ENCODE peak calls at places on chromosome 13, in six cellular contexts. N is tibial artery, J is foreskin fibroblast, W is AG09309, T is choroid plexus epithelial cell, A is GM12864. Q is an unnamed sample.
A peak's percentile ranks its signal among the peaks of the same experiment; 100 is the strongest.

GRCh38 chr13:98307392-98307743 is 130.3 kb upstream of the RNF113B start:
- DNase-seq in W (no peak), N (no peak), A (no peak), T (peak; percentile 23), J (no peak), Q (no peak)

GRCh38 chr13:25046985-25047660 is 48.8 kb upstream of the PABPC3 start:
- DNase-seq in W (no peak), J (peak; percentile 21), A (no peak), N (no peak), T (peak; percentile 21), Q (peak; percentile 5)

GRCh38 chr13:73109288-73109899 is 50.6 kb downstream of the KLF5 start:
- DNase-seq in N (no peak), W (no peak), T (no peak), A (no peak), J (no peak), Q (no peak)

GRCh38 chr13:108728370-108728769 is 99.0 kb downstream of the MYO16 start:
- DNase-seq in J (no peak), W (no peak), T (no peak), A (no peak), N (no peak), Q (no peak)

GRCh38 chr13:39108746-39109145 is 70.5 kb downstream of the NHLRC3 start:
- DNase-seq in J (no peak), T (no peak), W (no peak), A (no peak), N (no peak), Q (no peak)

GRCh38 chr13:45269204-45269603 is 68.4 kb upstream of the KCTD4 start:
- DNase-seq in N (no peak), W (no peak), J (no peak), T (peak; percentile 20), A (no peak), Q (no peak)

GRCh38 chr13:27679896-27680295 is 58.2 kb downstream of the POLR1D start:
- DNase-seq in J (no peak), N (no peak), T (no peak), A (no peak), W (no peak), Q (no peak)

GRCh38 chr13:34561033-34561432 is 381.0 kb upstream of the NBEA start:
- DNase-seq in A (no peak), N (no peak), J (no peak), W (no peak), T (no peak), Q (no peak)

GRCh38 chr13:30915691-30916541 is 9.8 kb downstream of the MEDAG start:
- DNase-seq in W (no peak), J (peak; percentile 26), T (no peak), N (no peak), A (no peak), Q (no peak)

GRCh38 chr13:77571956-77572355 is 36.5 kb downstream of the SCEL start:
- DNase-seq in A (no peak), N (no peak), W (no peak), J (no peak), T (no peak), Q (no peak)

GRCh38 chr13:101554420-101555125 is 102.1 kb downstream of the ITGBL1 start:
- DNase-seq in N (no peak), A (no peak), J (peak; percentile 23), W (no peak), T (no peak), Q (peak; percentile 18)

GRCh38 chr13:30406779-30407416 is 15.4 kb upstream of the UBE2L5 start:
- DNase-seq in W (no peak), A (no peak), N (no peak), T (no peak), J (no peak), Q (no peak)

GRCh38 chr13:98681017-98681416 is 71.5 kb downstream of the SLC15A1 start:
- DNase-seq in W (no peak), A (no peak), T (peak; percentile 50), N (no peak), J (no peak), Q (no peak)

GRCh38 chr13:31591834-31592233 is 147.5 kb upstream of the RXFP2 start:
- DNase-seq in T (no peak), W (no peak), A (no peak), J (no peak), N (no peak), Q (no peak)

GRCh38 chr13:75963318-75963717 is 327.2 kb downstream of the LMO7 start:
- DNase-seq in J (no peak), A (no peak), W (no peak), T (no peak), N (no peak), Q (no peak)

GRCh38 chr13:114017966-114018365 is 44.1 kb upstream of the C13orf46 start:
- DNase-seq in J (no peak), W (no peak), T (no peak), A (no peak), N (no peak), Q (no peak)

GRCh38 chr13:100552755-100553154 is 35.8 kb downstream of the GGACT start:
- DNase-seq in A (no peak), J (no peak), W (no peak), T (no peak), N (peak; percentile 61), Q (no peak)

GRCh38 chr13:60583911-60584753 is 187.1 kb downstream of the TDRD3 start:
- DNase-seq in A (no peak), N (no peak), W (peak; percentile 73), T (peak; percentile 93), J (peak; percentile 33), Q (peak; percentile 73)

GRCh38 chr13:114126789-114127472 is 5.5 kb downstream of the RASA3 start:
- DNase-seq in W (no peak), N (no peak), A (no peak), J (no peak), T (no peak), Q (no peak)

GRCh38 chr13:40187836-40188591 is 478.4 kb downstream of the FOXO1 start:
- DNase-seq in T (peak; percentile 67), J (no peak), N (no peak), A (no peak), W (no peak), Q (peak; percentile 27)

DNA sequence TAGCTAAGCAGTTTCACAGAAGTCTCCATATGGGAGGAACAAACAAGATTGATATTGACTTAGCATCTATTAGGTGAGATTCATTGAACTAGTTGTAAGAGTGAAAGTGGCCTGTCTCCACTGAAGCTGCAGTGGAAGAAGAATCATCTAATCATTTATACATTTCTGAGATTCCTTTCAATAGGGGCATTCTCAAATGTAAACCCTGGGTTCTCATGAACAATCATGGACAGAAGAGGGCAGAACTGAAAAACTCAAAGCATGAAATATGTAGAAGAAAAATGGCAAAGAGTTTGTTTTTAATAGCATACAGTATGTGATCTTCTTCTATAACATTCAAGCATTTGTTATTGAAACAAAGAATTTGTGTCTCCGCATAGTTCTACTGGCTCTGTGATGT is 17.6 kb upstream of the POSTN start:
- DNase-seq in N (no peak), J (no peak), A (no peak), W (no peak), T (peak; percentile 62), Q (no peak)
- TF ChIP-seq CTCF in N (no peak), J (no peak), A (no peak), W (no peak), T (peak; percentile 30), Q (no peak)

GRCh38 chr13:111175948-111176347 is 60.8 kb downstream of the ARHGEF7 start:
- DNase-seq in N (no peak), T (no peak), W (no peak), A (no peak), J (no peak), Q (no peak)
- TF ChIP-seq CTCF in N (no peak), T (peak; percentile 5), W (no peak), A (no peak), J (no peak), Q (no peak)

GRCh38 chr13:90365130-90365529 is 982.4 kb upstream of the MIR17HG start:
- DNase-seq in W (no peak), T (peak; percentile 69), J (no peak), A (no peak), N (no peak), Q (peak; percentile 13)
- TF ChIP-seq CTCF in W (peak; percentile 14), T (peak; percentile 58), J (peak; percentile 6), A (no peak), N (no peak), Q (peak; percentile 18)

DNA sequence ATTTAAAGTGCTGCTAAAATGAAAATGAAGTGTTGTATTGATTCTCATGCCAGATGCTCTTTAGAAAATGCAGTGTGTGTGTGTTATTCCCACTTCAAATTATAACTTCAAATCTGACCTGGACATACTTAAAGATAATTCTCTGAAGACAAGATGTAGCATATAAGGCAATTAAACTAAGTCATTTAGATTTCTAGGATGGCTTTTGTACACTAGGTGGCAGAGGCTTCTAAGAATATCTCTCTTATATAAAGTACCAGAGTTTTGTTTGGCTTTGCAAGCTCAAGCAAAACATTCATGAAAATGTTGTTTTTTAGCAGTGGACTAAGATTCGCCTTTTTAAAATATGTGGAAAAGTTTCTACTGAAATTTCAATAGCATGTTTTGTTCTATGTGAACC is 407.2 kb downstream of the GPC5 start:
- DNase-seq in T (peak; percentile 35), J (no peak), W (no peak), A (no peak), N (no peak), Q (no peak)
- TF ChIP-seq CTCF in T (peak; percentile 35), J (no peak), W (no peak), A (no peak), N (no peak), Q (no peak)

DNA sequence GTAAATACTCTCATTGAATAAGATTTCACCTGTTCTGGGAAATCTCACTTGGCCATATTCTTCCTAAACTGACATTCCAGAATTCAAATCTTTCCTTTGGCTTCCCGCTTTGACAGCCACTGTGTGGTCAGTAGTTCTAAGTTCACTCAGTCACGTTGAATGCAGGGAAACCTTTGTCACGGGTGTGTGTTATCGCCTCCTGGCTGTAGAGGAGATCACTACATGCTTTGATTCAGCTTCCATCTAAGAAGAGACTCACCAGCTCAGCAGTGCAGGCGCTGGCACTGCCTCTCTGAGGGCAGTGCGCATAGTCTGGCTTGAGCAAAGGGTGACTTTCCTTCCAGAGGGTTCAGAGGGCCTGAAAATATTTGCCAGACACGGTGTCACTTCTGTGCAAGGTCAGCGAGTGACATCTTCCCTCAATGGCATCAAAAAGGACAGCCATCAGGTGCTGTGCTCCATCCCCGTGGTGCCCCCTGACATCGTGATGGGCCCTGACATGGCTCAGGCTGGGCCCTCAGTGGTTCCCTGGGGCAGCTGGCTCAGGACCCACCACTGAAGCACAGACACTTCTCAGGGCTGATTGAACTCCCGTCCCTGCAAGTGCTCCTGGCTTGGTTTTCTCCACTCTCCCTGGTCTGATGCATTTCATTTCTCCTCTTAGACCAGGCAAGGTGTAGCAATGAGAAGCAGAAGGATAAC is 635.4 kb upstream of the ARGLU1 start:
- DNase-seq in A (no peak), J (no peak), N (no peak), W (no peak), T (peak; percentile 39), Q (no peak)
- TF ChIP-seq CTCF in A (peak; percentile 49), J (peak; percentile 16), N (peak; percentile 15), W (peak; percentile 37), T (peak; percentile 65), Q (peak; percentile 55)

Q was measured in fibroblast of villous mesenchyme.